ENCODE peak calls at places on chromosomes 5 and 9, in ten cellular contexts. Y, T, A, X, C, G, E, Q, U and O are unnamed samples.

GRCh38 chr5:68122439-68122906 is 93.1 kb upstream of the PIK3R1 start:
- DNase-seq in T (no peak), C (peak), G (no peak), Y (peak), X (no peak), U (no peak), Q (no peak), E (no peak), A (no peak), O (no peak)

GRCh38 chr9:24073237-24073636 is 247.2 kb upstream of the ELAVL2 start:
- DNase-seq in X (no peak), Y (no peak), Q (no peak), T (no peak), G (no peak), C (no peak), E (no peak), U (no peak), A (no peak), O (no peak)

GRCh38 chr9:127183814-127184582 is 61.6 kb upstream of the ANGPTL2 start:
- DNase-seq in G (peak), C (peak), E (no peak), U (no peak), X (no peak), Y (no peak), A (no peak), Q (no peak), T (no peak), O (peak)

GRCh38 chr9:80874276-80874675 is 815.1 kb downstream of the TLE1 start:
- DNase-seq in X (no peak), U (no peak), A (peak), C (no peak), G (no peak), Y (no peak), T (no peak), E (peak), Q (no peak), O (no peak)

GRCh38 chr5:83418659-83419321 is 52.8 kb upstream of the VCAN start:
- DNase-seq in G (no peak), Y (no peak), E (no peak), U (no peak), C (no peak), T (no peak), Q (no peak), A (no peak), X (no peak), O (no peak)

GRCh38 chr5:161691911-161692310 is 6.4 kb downstream of the GABRA6 start:
- DNase-seq in C (no peak), G (no peak), E (no peak), U (no peak), Q (no peak), T (no peak), A (no peak), Y (no peak), X (no peak), O (no peak)

GRCh38 chr9:87193925-87194380 is 246.6 kb upstream of the GAS1 start:
- DNase-seq in Y (no peak), Q (no peak), C (no peak), X (no peak), E (peak), G (peak), U (no peak), T (no peak), A (peak), O (no peak)

GRCh38 chr9:71393011-71393410 is 271.6 kb upstream of the TRPM3 start:
- DNase-seq in G (no peak), C (no peak), Y (no peak), U (no peak), E (no peak), A (no peak), T (no peak), X (no peak), Q (no peak), O (no peak)

GRCh38 chr5:126854526-126855110 is 77.7 kb downstream of the LMNB1 start:
- DNase-seq in Q (no peak), G (no peak), T (no peak), A (no peak), E (no peak), C (no peak), Y (peak), U (no peak), X (no peak), O (no peak)

GRCh38 chr5:127447822-127448221 is 69.6 kb upstream of the PRRC1 start:
- DNase-seq in Q (no peak), G (no peak), A (no peak), Y (no peak), E (peak), X (no peak), U (no peak), C (no peak), T (no peak), O (no peak)

GRCh38 chr9:16572005-16572727 is 298.3 kb downstream of the BNC2 start:
- DNase-seq in U (no peak), Y (no peak), T (no peak), X (no peak), Q (no peak), C (no peak), E (no peak), A (no peak), G (peak), O (no peak)

GRCh38 chr5:2221450-2221849 is 338.7 kb upstream of the IRX4 start:
- DNase-seq in A (no peak), T (no peak), Y (no peak), G (no peak), E (no peak), Q (no peak), X (no peak), C (no peak), U (no peak), O (no peak)

GRCh38 chr9:132488611-132489010 is 78.6 kb downstream of the CFAP77 start:
- DNase-seq in E (no peak), T (no peak), X (no peak), Q (no peak), Y (no peak), A (no peak), G (no peak), C (no peak), U (no peak), O (no peak)

GRCh38 chr9:127971357-127972315 is 9.2 kb downstream of the EEIG1 start:
- DNase-seq in Y (peak), G (no peak), C (no peak), Q (no peak), X (no peak), U (peak), E (no peak), A (no peak), T (no peak), O (no peak)

GRCh38 chr5:116666901-116667300 is 92.3 kb upstream of the SEMA6A start:
- DNase-seq in G (no peak), Y (no peak), U (no peak), T (no peak), Q (no peak), E (no peak), A (no peak), C (no peak), X (no peak), O (no peak)

GRCh38 chr9:108259917-108260675 is 595.7 kb downstream of the ACTL7B start:
- DNase-seq in X (no peak), Q (no peak), G (no peak), E (no peak), U (no peak), Y (no peak), T (no peak), A (no peak), C (no peak), O (no peak)

GRCh38 chr5:166758151-166758550 is 1533.3 kb upstream of the WWC1 start:
- DNase-seq in A (no peak), G (no peak), T (no peak), X (no peak), E (no peak), C (no peak), Q (no peak), U (no peak), Y (no peak), O (no peak)